ENCODE peak calls at places on chromosomes 13 and 19, in four cellular contexts. B is SK-N-SH, Z is HCT116, M is K562. Y is an unnamed sample.

GRCh38 chr13:105773887-105774538 is 761.4 kb downstream of the EFNB2 start:
- DNase-seq in Z (peak), M (no peak), B (no peak), Y (peak)

GRCh38 chr19:1016647-1017114 is 4.2 kb downstream of the TMEM259 start:
- DNase-seq in B (no peak), Z (no peak), M (no peak), Y (no peak)

GRCh38 chr13:102729560-102730275 is 34.9 kb upstream of the METTL21C start:
- DNase-seq in M (no peak), Z (no peak), B (no peak), Y (no peak)

GRCh38 chr19:18093439-18094161 is 4.0 kb upstream of the MAST3 start:
- DNase-seq in B (peak), Z (peak), M (peak), Y (peak)

GRCh38 chr19:3942790-3943409 is 10.0 kb downstream of the NMRK2 start:
- DNase-seq in B (no peak), Z (no peak), M (no peak), Y (no peak)

GRCh38 chr19:38559428-38560401 is 58.0 kb downstream of the MAP4K1 start:
- DNase-seq in M (no peak), Z (no peak), B (no peak), Y (no peak)

GRCh38 chr13:97133955-97134354 is 88.2 kb upstream of the MBNL2 start:
- DNase-seq in B (no peak), M (no peak), Z (no peak), Y (peak)

GRCh38 chr19:38944981-38945506 is 14.3 kb downstream of the MRPS12 start:
- DNase-seq in B (peak), Z (no peak), M (peak), Y (no peak)

GRCh38 chr19:4267901-4268815 is 10.9 kb upstream of the SHD start:
- DNase-seq in M (no peak), Z (no peak), B (no peak), Y (peak)

GRCh38 chr13:42484396-42484795 is 89.6 kb upstream of the TNFSF11 start:
- DNase-seq in B (no peak), Z (no peak), M (no peak), Y (no peak)

GRCh38 chr13:29763426-29764180 is 86.8 kb downstream of the UBL3 start:
- DNase-seq in Z (no peak), B (no peak), M (no peak), Y (no peak)

GRCh38 chr13:30125422-30126073 is 181.8 kb downstream of the KATNAL1 start:
- DNase-seq in M (no peak), Z (no peak), B (no peak), Y (peak)

GRCh38 chr13:81916471-81916870 is 1575.5 kb upstream of the SPRY2 start:
- DNase-seq in B (no peak), Z (no peak), M (no peak), Y (no peak)

GRCh38 chr13:30698023-30698422 is 37.3 kb upstream of the ALOX5AP start:
- DNase-seq in M (no peak), B (peak), Z (no peak), Y (no peak)

GRCh38 chr19:39232708-39233107 is 12.1 kb downstream of the IFNL3 start:
- DNase-seq in B (no peak), Z (no peak), M (no peak), Y (no peak)

GRCh38 chr19:12786149-12786870 is 5.0 kb upstream of the JUNB start:
- DNase-seq in B (peak), M (no peak), Z (no peak), Y (no peak)

DNA sequence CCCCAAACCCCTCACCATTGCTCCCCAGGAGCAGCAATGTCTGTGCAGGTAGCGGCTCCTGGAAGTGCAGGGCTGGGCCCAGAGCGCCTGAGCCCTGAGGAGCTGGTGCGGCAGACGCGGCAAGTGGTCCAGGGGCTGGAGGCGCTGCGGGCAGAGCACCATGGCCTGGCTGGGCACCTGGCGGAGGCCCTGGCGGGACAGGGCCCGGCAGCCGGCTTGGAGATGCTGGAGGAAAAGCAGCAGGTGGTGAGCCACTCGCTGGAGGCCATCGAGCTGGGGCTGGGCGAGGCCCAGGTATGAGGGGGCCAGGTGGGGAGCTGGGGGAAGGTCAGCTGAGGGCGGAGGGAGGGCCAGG is 4.9 kb downstream of the KLC3 start:
- DNase-seq in M (no peak), Z (no peak), B (no peak), Y (no peak)
- TF ChIP-seq ELF1 in M (no peak), Z (no peak), B (no peak), Y (no peak)

DNA sequence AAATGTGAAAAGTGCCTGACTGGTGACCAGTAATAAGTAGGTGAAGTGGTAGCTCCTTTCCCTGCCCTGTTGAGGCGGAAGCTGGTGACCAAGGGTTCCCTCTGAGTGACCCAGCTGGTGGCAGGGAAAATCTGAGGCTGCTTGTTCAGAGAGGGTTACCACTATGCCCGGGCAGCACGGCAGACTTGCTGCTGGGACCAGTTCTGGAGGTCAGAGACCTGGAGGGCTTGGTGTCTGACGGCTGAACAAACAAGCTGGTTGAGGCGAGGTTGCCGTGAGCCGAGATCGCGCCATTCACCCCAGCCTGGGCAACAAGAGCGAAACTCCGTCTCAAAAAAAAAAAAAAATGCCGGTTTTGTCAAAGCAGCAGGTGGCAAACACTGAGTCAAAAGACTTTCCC is 80.1 kb downstream of the ZNF429 start:
- DNase-seq in M (no peak), B (no peak), Z (no peak), Y (no peak)
- TF ChIP-seq ELF1 in M (no peak), B (no peak), Z (no peak), Y (no peak)

GRCh38 chr19:47095707-47096704 is 17.6 kb downstream of the ZC3H4 start:
- DNase-seq in M (no peak), Z (peak), B (no peak), Y (peak)
- TF ChIP-seq ELF1 in M (no peak), Z (no peak), B (no peak), Y (no peak)

DNA sequence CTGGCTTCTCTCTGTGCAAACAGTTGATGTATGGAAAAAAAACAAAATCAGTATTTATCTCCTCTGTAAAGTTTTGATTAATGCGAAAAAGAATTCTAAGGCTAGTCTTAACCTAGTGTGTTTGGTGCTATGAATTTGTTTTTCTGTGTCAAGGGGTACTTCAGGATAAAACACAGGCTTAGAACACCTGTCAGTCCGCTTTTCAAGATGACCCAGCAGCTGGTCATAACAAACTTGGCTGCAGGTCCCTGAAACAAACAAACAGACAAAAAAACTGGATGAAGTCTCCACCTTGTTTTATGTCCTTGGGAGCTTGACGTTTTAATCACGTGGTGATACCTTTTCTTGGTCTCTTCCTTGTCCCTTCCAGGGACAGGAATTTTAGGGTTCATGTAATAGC is 689.3 kb downstream of the UQCRFS1 start:
- DNase-seq in Z (no peak), B (no peak), M (no peak), Y (no peak)
- TF ChIP-seq ELF1 in Z (no peak), B (no peak), M (no peak), Y (no peak)